ENCODE peak calls at places on chromosomes 5 and 9, in eight cellular contexts. G is stimulated activated CD4-positive, alpha-beta T cell treated with anti-CD3 and anti-CD28 coated beads, Interleukin-4, amount 100 ng/mL, for 24 hours; O is RPMI8226; K is SK-N-MC; H is activated T-helper 1 cell treated with Interleukin-2 at 50 U/mL for 16 hours; N is NCI-H1417; Z is NCI-H1930; A is EL. C is an unnamed sample.

GRCh38 chr5:154129868-154130267 is 60.7 kb upstream of the GALNT10 start:
- DNase-seq in G (no peak), O (no peak), K (no peak), H (no peak), N (no peak), Z (no peak), A (no peak), C (no peak)

GRCh38 chr9:127067603-127068220 is 54.7 kb downstream of the ANGPTL2 start:
- DNase-seq in G (no peak), O (peak), K (no peak), H (no peak), N (no peak), Z (no peak), A (no peak), C (no peak)

GRCh38 chr5:9059920-9060691 is 485.8 kb downstream of the SEMA5A start:
- DNase-seq in G (no peak), O (no peak), K (no peak), H (no peak), N (no peak), Z (no peak), A (peak), C (peak)

GRCh38 chr5:179837076-179838011 is 16.6 kb downstream of the SQSTM1 start:
- DNase-seq in G (no peak), O (no peak), K (no peak), H (no peak), N (no peak), Z (no peak), A (no peak), C (no peak)

GRCh38 chr5:96991708-96992107 is 55.8 kb downstream of the LNPEP start:
- DNase-seq in G (no peak), O (no peak), K (no peak), H (no peak), N (no peak), Z (no peak), A (no peak), C (no peak)

GRCh38 chr5:40853632-40854192 is 12.5 kb downstream of the CARD6 start:
- DNase-seq in G (no peak), O (no peak), K (no peak), H (no peak), N (no peak), Z (no peak), A (no peak), C (no peak)

GRCh38 chr5:172117977-172118701 is 69.9 kb downstream of the STK10 start:
- DNase-seq in G (no peak), O (no peak), K (no peak), H (no peak), N (no peak), Z (no peak), A (no peak), C (no peak)

GRCh38 chr5:1468247-1468612 is 23.0 kb upstream of the SLC6A3 start:
- DNase-seq in G (peak), O (no peak), K (no peak), H (no peak), N (peak), Z (peak), A (no peak), C (peak)

GRCh38 chr5:108858959-108859358 is 111.3 kb downstream of the FER start:
- DNase-seq in G (no peak), O (peak), K (no peak), H (no peak), N (no peak), Z (no peak), A (no peak), C (no peak)

GRCh38 chr5:106241409-106241808 is 1429.3 kb downstream of the EFNA5 start:
- DNase-seq in G (no peak), O (no peak), K (no peak), H (no peak), N (no peak), Z (no peak), A (no peak), C (no peak)

GRCh38 chr5:1804001-1804690 is 2.9 kb downstream of the NDUFS6 start:
- DNase-seq in G (no peak), O (no peak), K (no peak), H (no peak), N (no peak), Z (no peak), A (no peak), C (no peak)

GRCh38 chr9:71677209-71677608 is 91.1 kb downstream of the CEMIP2 start:
- DNase-seq in G (no peak), O (no peak), K (no peak), H (no peak), N (no peak), Z (no peak), A (no peak), C (no peak)

GRCh38 chr5:74063821-74064598 is 438.0 kb downstream of the ARHGEF28 start:
- DNase-seq in G (no peak), O (no peak), K (no peak), H (no peak), N (no peak), Z (no peak), A (peak), C (no peak)

GRCh38 chr5:145509336-145510150 is 325.6 kb downstream of the PRELID2 start:
- DNase-seq in G (no peak), O (no peak), K (no peak), H (no peak), N (no peak), Z (no peak), A (no peak), C (no peak)

GRCh38 chr5:43110606-43111170 is 10.0 kb upstream of the ZNF131 start:
- DNase-seq in G (peak), O (peak), K (no peak), H (no peak), N (no peak), Z (no peak), A (no peak), C (no peak)

GRCh38 chr9:39588056-39588814 is 232.8 kb downstream of the SPATA31A1 start:
- DNase-seq in G (no peak), O (no peak), K (no peak), H (no peak), N (no peak), Z (no peak), A (no peak), C (no peak)

GRCh38 chr5:138803935-138804334 is 50.7 kb downstream of the CTNNA1 start:
- DNase-seq in G (no peak), O (no peak), K (no peak), H (no peak), N (no peak), Z (no peak), A (no peak), C (no peak)

GRCh38 chr5:142960309-142960696 is 190.1 kb downstream of the ARHGAP26 start:
- DNase-seq in G (no peak), O (no peak), K (no peak), H (no peak), N (no peak), Z (no peak), A (peak), C (no peak)

GRCh38 chr5:92916036-92916435 is 665.0 kb downstream of the NR2F1-AS1 start:
- DNase-seq in G (no peak), O (no peak), K (no peak), H (no peak), N (no peak), Z (no peak), A (peak), C (no peak)

GRCh38 chr9:134883040-134883782 is 2.6 kb downstream of the FCN2 start:
- DNase-seq in G (no peak), O (no peak), K (no peak), H (no peak), N (no peak), Z (no peak), A (no peak), C (no peak)

GRCh38 chr5:160366230-160366629 is 4.2 kb downstream of the C1QTNF2 start:
- DNase-seq in G (no peak), O (no peak), K (no peak), H (no peak), N (no peak), Z (no peak), A (no peak), C (no peak)

GRCh38 chr9:81629440-81629839 is 59.9 kb downstream of the TLE1 start:
- DNase-seq in G (no peak), O (no peak), K (no peak), H (no peak), N (no peak), Z (peak), A (no peak), C (no peak)

GRCh38 chr5:170986598-170986997 is 124.8 kb downstream of the RANBP17 start:
- DNase-seq in G (no peak), O (no peak), K (no peak), H (no peak), N (peak), Z (no peak), A (peak), C (no peak)

GRCh38 chr5:35857606-35858205 is 1.0 kb downstream of the IL7R start:
- DNase-seq in G (no peak), O (no peak), K (peak), H (no peak), N (no peak), Z (no peak), A (peak), C (no peak)

GRCh38 chr9:93577045-93577939 is 908 bp downstream of the PHF2 start:
- DNase-seq in G (no peak), O (peak), K (no peak), H (no peak), N (peak), Z (no peak), A (peak), C (peak)

GRCh38 chr9:136031741-136032638 is 63.1 kb downstream of the NACC2 start:
- DNase-seq in G (no peak), O (no peak), K (no peak), H (no peak), N (no peak), Z (no peak), A (peak), C (peak)

GRCh38 chr5:106862450-106863193 is 808.1 kb downstream of the EFNA5 start:
- DNase-seq in G (no peak), O (peak), K (no peak), H (no peak), N (no peak), Z (no peak), A (no peak), C (no peak)

GRCh38 chr9:92151691-92152393 is 36.6 kb upstream of the SPTLC1 start:
- DNase-seq in G (no peak), O (no peak), K (no peak), H (no peak), N (peak), Z (no peak), A (peak), C (no peak)

GRCh38 chr5:80672140-80672736 is 17.5 kb upstream of the DHFR start:
- DNase-seq in G (peak), O (peak), K (peak), H (peak), N (peak), Z (peak), A (peak), C (no peak)

GRCh38 chr5:91885291-91886265 is 502.5 kb upstream of the ARRDC3 start:
- DNase-seq in G (no peak), O (no peak), K (no peak), H (no peak), N (peak), Z (peak), A (no peak), C (no peak)

GRCh38 chr9:109805054-109805453 is 25.1 kb downstream of the PALM2AKAP2 start:
- DNase-seq in G (no peak), O (no peak), K (no peak), H (no peak), N (no peak), Z (no peak), A (no peak), C (no peak)

GRCh38 chr5:6328173-6328572 is 50.2 kb downstream of the MED10 start:
- DNase-seq in G (no peak), O (peak), K (peak), H (no peak), N (no peak), Z (no peak), A (peak), C (no peak)

GRCh38 chr9:1018121-1018520 is 32.0 kb upstream of the DMRT2 start:
- DNase-seq in G (no peak), O (peak), K (no peak), H (no peak), N (no peak), Z (peak), A (no peak), C (no peak)

GRCh38 chr9:77021928-77022782 is 2.7 kb downstream of the FOXB2 start:
- DNase-seq in G (no peak), O (no peak), K (no peak), H (no peak), N (no peak), Z (no peak), A (no peak), C (no peak)

GRCh38 chr5:68265347-68265746 is 49.8 kb downstream of the PIK3R1 start:
- DNase-seq in G (no peak), O (no peak), K (no peak), H (no peak), N (no peak), Z (no peak), A (no peak), C (no peak)

GRCh38 chr9:20436475-20437195 is 185.7 kb downstream of the MLLT3 start:
- DNase-seq in G (no peak), O (no peak), K (no peak), H (no peak), N (no peak), Z (no peak), A (no peak), C (no peak)

C was measured in 8988T.